ENCODE peak calls at places on chromosomes 13 and 19, in four cellular contexts. X is HCT116, F is GM12878, J is spleen. Z is an unnamed sample. For H3K9me3, the result is how much of the 10 kb centered on the place peaks cover.

GRCh38 chr19:7767487-7767886 is 4.4 kb downstream of the CLEC4M start:
- DNase-seq in F (no peak), J (no peak), X (no peak), Z (no peak)

GRCh38 chr19:31261019-31261595 is 88.1 kb downstream of the TSHZ3 start:
- DNase-seq in F (no peak), J (no peak), X (no peak), Z (no peak)

GRCh38 chr13:98529171-98529570 is 47.7 kb downstream of the STK24 start:
- DNase-seq in X (no peak), J (no peak), F (no peak), Z (no peak)

GRCh38 chr13:99218969-99219368 is 18.3 kb downstream of the UBAC2 start:
- DNase-seq in X (no peak), F (peak), J (no peak), Z (peak)

GRCh38 chr13:19817106-19817505 is 34.4 kb upstream of the PSPC1 start:
- DNase-seq in F (no peak), J (no peak), X (no peak), Z (no peak)

GRCh38 chr13:91450913-91451312 is 52.5 kb downstream of the GPC5 start:
- DNase-seq in X (no peak), F (no peak), J (no peak), Z (no peak)

GRCh38 chr19:18239303-18239702 is 13.1 kb upstream of the PDE4C start:
- DNase-seq in F (no peak), J (no peak), X (no peak), Z (no peak)

GRCh38 chr13:38979891-38980627 is 10.6 kb downstream of the STOML3 start:
- DNase-seq in X (no peak), F (no peak), J (no peak), Z (peak)

GRCh38 chr13:36736119-36736726 is 62.4 kb downstream of the SERTM1 start:
- DNase-seq in J (no peak), X (peak), F (no peak), Z (peak)

GRCh38 chr19:41308450-41309224 is 1.3 kb upstream of the CCDC97 start:
- DNase-seq in F (peak), X (peak), J (peak), Z (peak)

GRCh38 chr19:41309225-41310030 is 544 bp upstream of the CCDC97 start:
- DNase-seq in X (no peak), F (no peak), J (no peak), Z (no peak)

GRCh38 chr13:99909836-99910619 is 61.5 kb downstream of the ZIC5 start:
- DNase-seq in X (no peak), J (no peak), F (no peak), Z (no peak)

GRCh38 chr13:42574011-42574410 is at the start of gene TNFSF11:
- DNase-seq in J (no peak), X (no peak), F (no peak), Z (no peak)

GRCh38 chr19:39093761-39094160 is 9.6 kb downstream of the ACP7 start:
- DNase-seq in J (no peak), F (no peak), X (no peak), Z (no peak)

GRCh38 chr19:29581398-29581797 is 24.7 kb upstream of the POP4 start:
- DNase-seq in X (no peak), J (no peak), F (no peak), Z (no peak)

GRCh38 chr13:72651196-72651595 is 76.2 kb downstream of the MZT1 start:
- DNase-seq in F (no peak), J (no peak), X (peak), Z (no peak)
- TF ChIP-seq CTCF in F (peak), J (no peak), X (peak), Z (no peak)

GRCh38 chr19:1169921-1170885 is 3.9 kb downstream of the SBNO2 start:
- DNase-seq in J (peak), X (no peak), F (no peak), Z (peak)
- TF ChIP-seq POLR2AphosphoS5 in J (peak), X (no peak), F (no peak), Z (peak)

GRCh38 chr19:37127999-37128820 is 44.3 kb downstream of the ZNF585A start:
- DNase-seq in F (no peak), J (no peak), X (no peak), Z (no peak)

DNA sequence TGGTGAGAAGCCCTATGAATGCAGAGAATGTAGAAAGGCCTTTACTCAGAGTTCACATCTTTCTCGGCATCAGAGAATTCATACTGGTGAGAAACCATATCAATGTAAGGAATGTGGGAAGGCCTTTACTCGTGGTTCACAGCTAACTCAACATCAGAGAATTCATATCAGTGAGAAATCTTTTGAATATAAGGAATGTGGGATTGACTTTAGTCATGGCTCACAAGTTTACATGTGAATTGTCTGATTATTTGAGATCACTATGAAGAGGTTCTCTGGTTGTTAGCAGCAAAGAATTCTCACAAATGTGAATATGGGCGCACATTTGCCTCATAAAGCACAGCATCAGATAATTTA is 43.7 kb downstream of the ZNF585A start:
- DNase-seq in F (no peak), J (no peak), X (no peak), Z (no peak)
- H3K9me3 ChIP-seq in F (under half), J (half or more), X (under half), Z (half or more)

GRCh38 chr13:27354379-27354778 is 70.0 kb upstream of the GTF3A start:
- DNase-seq in X (no peak), F (no peak), J (no peak), Z (no peak)
- TF ChIP-seq CTCF in X (peak), F (no peak), J (no peak), Z (no peak)

GRCh38 chr13:30022796-30023195 is 172.4 kb upstream of the UBL3 start:
- DNase-seq in F (no peak), X (no peak), J (no peak), Z (no peak)

GRCh38 chr13:30019648-30020626 is 169.5 kb upstream of the UBL3 start:
- DNase-seq in X (no peak), J (no peak), F (no peak), Z (no peak)

GRCh38 chr13:30021611-30022010 is 171.2 kb upstream of the UBL3 start:
- DNase-seq in X (no peak), J (no peak), F (no peak), Z (no peak)

GRCh38 chr13:30022256-30022655 is 171.8 kb upstream of the UBL3 start:
- DNase-seq in J (no peak), X (no peak), F (no peak), Z (no peak)

GRCh38 chr13:30020726-30021312 is 170.4 kb upstream of the UBL3 start:
- DNase-seq in J (no peak), F (no peak), X (no peak), Z (no peak)
- TF ChIP-seq POLR2AphosphoS5 in J (no peak), F (no peak), X (no peak), Z (no peak)

GRCh38 chr19:10043286-10043927 is 30.1 kb downstream of the RDH8 start:
- DNase-seq in J (no peak), F (no peak), X (no peak), Z (no peak)

GRCh38 chr19:10044390-10044789 is 31.1 kb downstream of the RDH8 start:
- DNase-seq in J (no peak), X (peak), F (no peak), Z (no peak)

GRCh38 chr19:10049626-10050025 is 36.3 kb downstream of the RDH8 start:
- DNase-seq in J (no peak), F (no peak), X (no peak), Z (no peak)

DNA sequence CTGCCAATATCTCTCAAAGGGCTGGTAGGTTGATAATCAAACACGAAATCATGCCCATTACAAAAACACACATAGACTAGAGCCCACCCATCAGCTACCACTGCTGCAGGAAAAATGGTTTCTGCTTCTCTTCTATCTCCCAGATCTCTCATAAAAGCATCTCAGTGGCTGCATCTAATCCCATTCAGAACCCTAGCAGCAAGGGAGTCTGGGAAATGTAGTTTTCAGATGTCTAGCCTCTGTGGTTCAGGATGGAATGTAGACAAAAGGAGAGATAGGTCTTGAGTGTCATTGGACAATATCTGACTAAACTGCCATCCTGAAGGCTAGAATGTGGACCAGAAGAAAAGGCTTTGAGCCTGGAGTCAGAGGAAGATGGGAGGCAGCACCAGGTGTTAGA is 32.1 kb downstream of the RDH8 start:
- DNase-seq in X (no peak), J (no peak), F (no peak), Z (no peak)
- H3K9me3 ChIP-seq in X (under half), J (half or more), F (under half), Z (under half)

GRCh38 chr13:24626449-24626848 is 53.8 kb upstream of the ATP12A start:
- DNase-seq in X (no peak), J (no peak), F (no peak), Z (no peak)

GRCh38 chr13:24625324-24625723 is 54.9 kb upstream of the ATP12A start:
- DNase-seq in X (no peak), J (no peak), F (no peak), Z (no peak)

GRCh38 chr13:24627864-24628418 is 52.3 kb upstream of the ATP12A start:
- DNase-seq in F (no peak), X (no peak), J (no peak), Z (no peak)

GRCh38 chr13:24625870-24626419 is 54.3 kb upstream of the ATP12A start:
- DNase-seq in J (no peak), F (no peak), X (no peak), Z (no peak)

DNA sequence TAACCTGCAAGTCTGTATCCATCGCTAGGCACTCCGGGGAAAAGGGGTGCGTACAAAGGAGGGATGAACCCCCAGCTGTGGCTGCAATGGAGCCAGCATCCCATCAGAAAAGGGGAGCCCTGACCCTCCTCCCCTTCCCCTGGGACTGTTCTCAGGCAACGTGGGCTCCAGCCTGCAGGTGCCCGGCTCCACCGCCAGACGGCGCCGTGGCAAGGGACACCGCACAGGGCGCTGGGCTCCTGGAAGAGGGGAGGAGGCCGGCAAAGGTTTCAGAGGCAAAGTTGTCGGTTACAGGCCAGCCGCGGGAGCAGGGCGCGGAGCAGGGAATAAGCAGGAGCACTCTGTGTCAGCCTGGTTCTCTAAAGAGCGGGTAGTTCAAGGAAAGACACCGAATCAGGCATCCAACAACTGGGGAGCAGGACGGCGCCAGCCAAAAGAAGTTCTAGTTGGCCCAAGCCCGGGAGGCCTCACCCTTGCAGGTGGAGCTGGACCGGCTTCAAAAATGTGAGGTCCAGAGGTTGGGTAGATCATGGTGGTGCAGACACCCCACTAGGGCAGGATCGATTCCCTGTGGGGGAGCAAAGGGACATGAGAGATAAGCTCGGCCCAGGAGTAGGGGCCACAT is 53.0 kb upstream of the ATP12A start:
- DNase-seq in F (no peak), J (no peak), X (peak), Z (no peak)
- TF ChIP-seq CTCF in F (peak), J (no peak), X (peak), Z (peak)

DNA sequence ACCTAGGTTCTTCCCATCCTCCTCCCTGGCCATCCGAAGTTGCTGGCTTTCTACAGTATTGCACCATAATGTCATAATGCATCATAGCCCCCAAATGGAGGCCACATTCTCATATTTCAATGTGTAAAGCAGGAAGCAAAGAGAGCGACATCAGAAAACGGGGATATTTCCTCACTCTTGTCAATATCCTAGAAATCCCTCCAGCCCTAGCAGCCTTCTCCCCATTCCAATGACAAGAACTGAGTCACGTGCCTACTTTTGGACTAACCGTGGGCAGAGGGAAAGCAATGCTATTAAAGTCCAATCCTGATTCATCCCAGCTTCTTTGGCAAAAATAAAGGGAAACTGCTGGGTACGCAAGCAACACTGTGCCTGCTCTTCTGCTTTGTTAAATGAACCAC is 4.3 kb upstream of the RAP2A start:
- DNase-seq in X (no peak), F (no peak), J (no peak), Z (no peak)
- TF ChIP-seq POLR2AphosphoS5 in X (no peak), F (no peak), J (no peak), Z (no peak)